ENCODE peak calls at places on chromosomes 16 and 17, in nine cellular contexts. One of them, this sample, is unnamed.

GRCh38 chr16:83701494-83701893 is 106.3 kb upstream of the HSBP1 start:
- DNase-seq in stimulated activated CD4-positive, alpha-beta T cell treated with anti-CD3 and anti-CD28 coated beads, TNF-alpha, amount 100 ng/mL, for 48 hours: no peak
- DNase-seq in pons: no peak
- DNase-seq in left colon: no peak
- DNase-seq in H54: peak
- DNase-seq in H9: peak
- DNase-seq in anterior cingulate cortex: no peak
- DNase-seq in memory B cell: no peak
- DNase-seq in T-helper 1 cell: no peak
- DNase-seq in this sample: peak

GRCh38 chr16:21283521-21284289 is 5.6 kb upstream of the CRYM start:
- DNase-seq in stimulated activated CD4-positive, alpha-beta T cell treated with anti-CD3 and anti-CD28 coated beads, TNF-alpha, amount 100 ng/mL, for 48 hours: no peak
- DNase-seq in pons: no peak
- DNase-seq in left colon: peak
- DNase-seq in H54: no peak
- DNase-seq in H9: peak
- DNase-seq in anterior cingulate cortex: peak
- DNase-seq in memory B cell: no peak
- DNase-seq in T-helper 1 cell: no peak
- DNase-seq in this sample: peak

GRCh38 chr16:69818811-69819587 is 56.9 kb downstream of the WWP2 start:
- DNase-seq in stimulated activated CD4-positive, alpha-beta T cell treated with anti-CD3 and anti-CD28 coated beads, TNF-alpha, amount 100 ng/mL, for 48 hours: no peak
- DNase-seq in pons: no peak
- DNase-seq in left colon: no peak
- DNase-seq in H54: no peak
- DNase-seq in H9: no peak
- DNase-seq in anterior cingulate cortex: no peak
- DNase-seq in memory B cell: no peak
- DNase-seq in T-helper 1 cell: no peak
- DNase-seq in this sample: peak

GRCh38 chr17:59287452-59287851 is 44.0 kb upstream of the YPEL2 start:
- DNase-seq in stimulated activated CD4-positive, alpha-beta T cell treated with anti-CD3 and anti-CD28 coated beads, TNF-alpha, amount 100 ng/mL, for 48 hours: no peak
- DNase-seq in pons: no peak
- DNase-seq in left colon: no peak
- DNase-seq in H54: peak
- DNase-seq in H9: no peak
- DNase-seq in anterior cingulate cortex: no peak
- DNase-seq in memory B cell: no peak
- DNase-seq in T-helper 1 cell: no peak
- DNase-seq in this sample: no peak

GRCh38 chr16:73390936-73391335 is 343.0 kb upstream of the ZFHX3 start:
- DNase-seq in stimulated activated CD4-positive, alpha-beta T cell treated with anti-CD3 and anti-CD28 coated beads, TNF-alpha, amount 100 ng/mL, for 48 hours: no peak
- DNase-seq in pons: no peak
- DNase-seq in left colon: no peak
- DNase-seq in H54: no peak
- DNase-seq in H9: no peak
- DNase-seq in anterior cingulate cortex: no peak
- DNase-seq in memory B cell: no peak
- DNase-seq in T-helper 1 cell: no peak
- DNase-seq in this sample: no peak

GRCh38 chr17:64418506-64419339 is 28.1 kb upstream of the PECAM1 start:
- DNase-seq in stimulated activated CD4-positive, alpha-beta T cell treated with anti-CD3 and anti-CD28 coated beads, TNF-alpha, amount 100 ng/mL, for 48 hours: no peak
- DNase-seq in pons: peak
- DNase-seq in left colon: no peak
- DNase-seq in H54: peak
- DNase-seq in H9: no peak
- DNase-seq in anterior cingulate cortex: no peak
- DNase-seq in memory B cell: peak
- DNase-seq in T-helper 1 cell: no peak
- DNase-seq in this sample: peak

GRCh38 chr16:3363793-3364192 is 8.1 kb downstream of the OR2C1 start:
- DNase-seq in stimulated activated CD4-positive, alpha-beta T cell treated with anti-CD3 and anti-CD28 coated beads, TNF-alpha, amount 100 ng/mL, for 48 hours: no peak
- DNase-seq in pons: no peak
- DNase-seq in left colon: no peak
- DNase-seq in H54: no peak
- DNase-seq in H9: no peak
- DNase-seq in anterior cingulate cortex: no peak
- DNase-seq in memory B cell: no peak
- DNase-seq in T-helper 1 cell: no peak
- DNase-seq in this sample: peak

GRCh38 chr16:22372882-22373661 is 1.3 kb downstream of the CDR2 start:
- DNase-seq in stimulated activated CD4-positive, alpha-beta T cell treated with anti-CD3 and anti-CD28 coated beads, TNF-alpha, amount 100 ng/mL, for 48 hours: no peak
- DNase-seq in pons: no peak
- DNase-seq in left colon: no peak
- DNase-seq in H54: no peak
- DNase-seq in H9: no peak
- DNase-seq in anterior cingulate cortex: no peak
- DNase-seq in memory B cell: no peak
- DNase-seq in T-helper 1 cell: no peak
- DNase-seq in this sample: no peak

GRCh38 chr17:65514541-65514940 is 46.9 kb downstream of the AXIN2 start:
- DNase-seq in stimulated activated CD4-positive, alpha-beta T cell treated with anti-CD3 and anti-CD28 coated beads, TNF-alpha, amount 100 ng/mL, for 48 hours: peak
- DNase-seq in pons: no peak
- DNase-seq in left colon: no peak
- DNase-seq in H54: no peak
- DNase-seq in H9: no peak
- DNase-seq in anterior cingulate cortex: no peak
- DNase-seq in memory B cell: no peak
- DNase-seq in T-helper 1 cell: no peak
- DNase-seq in this sample: no peak

GRCh38 chr17:12789075-12789975 is at the start of gene ARHGAP44:
- DNase-seq in stimulated activated CD4-positive, alpha-beta T cell treated with anti-CD3 and anti-CD28 coated beads, TNF-alpha, amount 100 ng/mL, for 48 hours: peak
- DNase-seq in pons: peak
- DNase-seq in left colon: peak
- DNase-seq in H54: no peak
- DNase-seq in H9: peak
- DNase-seq in anterior cingulate cortex: peak
- DNase-seq in memory B cell: peak
- DNase-seq in T-helper 1 cell: no peak
- DNase-seq in this sample: peak